ENCODE peak calls at places on chromosomes 11 and 22, in six cellular contexts. V, D, C, Y, I and X are unnamed samples.

GRCh38 chr11:59273008-59273841 is 60.5 kb upstream of the MPEG1 start:
- DNase-seq in V (no peak), D (no peak), C (no peak), Y (no peak), I (no peak), X (no peak)

GRCh38 chr22:45358127-45358526 is 48.4 kb downstream of the FAM118A start:
- DNase-seq in V (no peak), D (no peak), C (no peak), Y (no peak), I (no peak), X (peak; percentile 39)

GRCh38 chr11:27028653-27029052 is 12.0 kb upstream of the BBOX1 start:
- DNase-seq in V (no peak), D (no peak), C (no peak), Y (no peak), I (no peak), X (no peak)

GRCh38 chr22:20919718-20920117 is 2.5 kb downstream of the CRKL start:
- DNase-seq in V (no peak), D (no peak), C (no peak), Y (no peak), I (no peak), X (no peak)

GRCh38 chr11:16169541-16169940 is 186.8 kb downstream of the SOX6 start:
- DNase-seq in V (no peak), D (no peak), C (no peak), Y (no peak), I (no peak), X (no peak)

GRCh38 chr22:20765938-20766337 is 8.0 kb upstream of the SERPIND1 start:
- DNase-seq in V (no peak), D (no peak), C (no peak), Y (no peak), I (no peak), X (no peak)

GRCh38 chr22:40712311-40712710 is 33.0 kb downstream of the MCHR1 start:
- DNase-seq in V (no peak), D (no peak), C (no peak), Y (no peak), I (no peak), X (no peak)

GRCh38 chr11:130648601-130649000 is 200.2 kb downstream of the ADAMTS15 start:
- DNase-seq in V (no peak), D (no peak), C (no peak), Y (no peak), I (no peak), X (peak; percentile 87)

GRCh38 chr22:38228873-38229740 is 27.3 kb downstream of the MAFF start:
- DNase-seq in V (no peak), D (no peak), C (no peak), Y (no peak), I (no peak), X (peak; percentile 79)

GRCh38 chr11:67675058-67675747 is 780 bp upstream of the ALDH3B2 start:
- DNase-seq in V (no peak), D (no peak), C (no peak), Y (no peak), I (no peak), X (no peak)

GRCh38 chr11:9571071-9571765 is 2.3 kb upstream of the WEE1 start:
- DNase-seq in V (no peak), D (no peak), C (no peak), Y (no peak), I (no peak), X (no peak)

GRCh38 chr22:33921576-33922181 is 1.4 kb upstream of the LARGE1 start:
- DNase-seq in V (peak; percentile 76), D (peak; percentile 50), C (peak; percentile 34), Y (peak; percentile 83), I (no peak), X (peak; percentile 78)

GRCh38 chr11:130278745-130279144 is 36.0 kb downstream of the ZBTB44 start:
- DNase-seq in V (no peak), D (no peak), C (no peak), Y (no peak), I (no peak), X (no peak)

GRCh38 chr11:68859123-68859522 is 17.4 kb upstream of the CPT1A start:
- DNase-seq in V (no peak), D (no peak), C (no peak), Y (no peak), I (no peak), X (no peak)

GRCh38 chr11:68854273-68854958 is 12.7 kb upstream of the CPT1A start:
- DNase-seq in V (no peak), D (no peak), C (no peak), Y (peak; percentile 64), I (no peak), X (no peak)

GRCh38 chr11:68857037-68857586 is 15.4 kb upstream of the CPT1A start:
- DNase-seq in V (no peak), D (no peak), C (no peak), Y (peak; percentile 9), I (no peak), X (no peak)

GRCh38 chr11:68852628-68853027 is 10.9 kb upstream of the CPT1A start:
- DNase-seq in V (no peak), D (no peak), C (no peak), Y (peak; percentile 16), I (no peak), X (no peak)

GRCh38 chr11:68855205-68855978 is 13.7 kb upstream of the CPT1A start:
- DNase-seq in V (peak; percentile 69), D (peak; percentile 33), C (no peak), Y (peak; percentile 90), I (no peak), X (peak; percentile 79)
- TF ChIP-seq CTCF in V (no peak), D (no peak), C (peak; percentile 21), Y (no peak), I (peak; percentile 26), X (peak; percentile 39)

GRCh38 chr11:40030867-40031266 is 1428.6 kb downstream of the LRRC4C start:
- DNase-seq in V (no peak), D (no peak), C (no peak), Y (no peak), I (no peak), X (no peak)
- TF ChIP-seq CTCF in V (no peak), D (no peak), C (no peak), Y (no peak), I (no peak), X (no peak)

GRCh38 chr11:64089493-64089892 is 53.8 kb downstream of the FLRT1 start:
- DNase-seq in V (no peak), D (no peak), C (no peak), Y (no peak), I (no peak), X (no peak)

GRCh38 chr11:64089027-64089360 is 53.3 kb downstream of the FLRT1 start:
- DNase-seq in V (no peak), D (no peak), C (no peak), Y (no peak), I (no peak), X (no peak)

GRCh38 chr11:64086263-64086938 is 50.7 kb downstream of the FLRT1 start:
- DNase-seq in V (no peak), D (peak; percentile 59), C (no peak), Y (no peak), I (no peak), X (no peak)

GRCh38 chr11:64089915-64090810 is 54.4 kb downstream of the FLRT1 start:
- DNase-seq in V (no peak), D (no peak), C (no peak), Y (no peak), I (no peak), X (no peak)

DNA sequence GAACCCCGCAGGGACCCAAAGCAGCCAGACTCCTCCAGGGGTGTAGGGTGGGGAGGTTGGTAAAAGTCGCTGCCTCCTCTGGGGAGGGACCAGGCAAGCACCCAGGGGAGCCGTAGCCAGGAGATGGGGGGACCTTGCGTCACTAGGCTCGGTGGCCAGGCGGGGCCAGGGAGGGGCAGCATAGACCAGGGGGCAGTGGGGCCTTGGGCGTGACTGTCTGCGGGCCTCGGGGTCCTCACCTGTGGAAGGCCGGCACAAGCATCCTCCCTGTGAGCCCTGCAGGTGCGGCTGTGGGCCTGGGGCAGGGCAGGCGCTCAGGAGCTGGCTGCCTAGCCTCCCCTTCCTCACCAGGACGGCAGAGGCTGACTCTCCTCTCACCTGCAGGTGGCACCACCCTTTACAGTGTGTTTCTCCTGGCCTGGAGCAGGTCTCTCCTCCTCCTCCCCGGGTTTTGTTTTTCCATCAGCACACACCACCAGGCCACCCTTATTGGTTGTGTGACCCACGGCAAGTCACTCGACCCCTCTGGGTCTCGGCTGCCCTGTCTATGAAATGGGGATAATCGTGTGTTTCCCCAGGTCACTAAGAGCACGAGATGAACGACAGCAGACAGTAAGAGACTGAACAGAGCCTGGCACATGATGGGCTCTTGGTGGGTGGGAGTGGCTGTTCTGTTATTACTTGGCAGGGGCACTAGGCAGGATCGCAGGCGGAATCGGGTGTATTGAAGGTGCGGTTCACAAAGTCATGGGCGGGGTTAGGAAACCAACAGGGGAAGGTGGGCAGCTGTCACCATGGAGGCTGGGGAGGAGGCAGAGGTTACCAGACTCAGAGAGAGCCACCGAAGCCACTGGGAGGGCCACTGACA is 52.7 kb downstream of the FLRT1 start:
- DNase-seq in V (no peak), D (no peak), C (no peak), Y (no peak), I (no peak), X (no peak)
- TF ChIP-seq CTCF in V (peak; percentile 16), D (peak; percentile 37), C (no peak), Y (no peak), I (peak; percentile 52), X (no peak)

GRCh38 chr11:39975091-39975490 is 1484.4 kb downstream of the LRRC4C start:
- DNase-seq in V (no peak), D (no peak), C (no peak), Y (no peak), I (no peak), X (no peak)
- TF ChIP-seq CTCF in V (no peak), D (no peak), C (no peak), Y (no peak), I (no peak), X (no peak)

GRCh38 chr11:64396079-64396591 is 37.2 kb downstream of the RPS6KA4 start:
- DNase-seq in V (no peak), D (no peak), C (no peak), Y (no peak), I (no peak), X (no peak)
- TF ChIP-seq CTCF in V (no peak), D (no peak), C (no peak), Y (no peak), I (no peak), X (no peak)